ENCODE peak calls at places on chromosomes 7 and 10, in five cellular contexts. I is SJSA1; V is naive thymus-derived CD8-positive, alpha-beta T cell; Q is activated CD4-positive, alpha-beta T cell treated with anti-CD3 and anti-CD28 coated beads, Interleukin-2, amount 50 U/mL, for 1 hour; S is mesendoderm. L is an unnamed sample.

GRCh38 chr10:132700168-132701098 is 85.5 kb downstream of the NKX6-2 start:
- DNase-seq in I (no peak), V (no peak), Q (no peak), S (no peak), L (no peak)

GRCh38 chr7:42351313-42351935 is 114.4 kb upstream of the GLI3 start:
- DNase-seq in I (no peak), V (no peak), Q (no peak), S (no peak), L (no peak)

GRCh38 chr10:131200856-131201470 is 110.6 kb downstream of the TCERG1L start:
- DNase-seq in I (no peak), V (no peak), Q (no peak), S (no peak), L (no peak)

GRCh38 chr7:130216025-130216424 is 8.4 kb downstream of the SSMEM1 start:
- DNase-seq in I (no peak), V (no peak), Q (no peak), S (no peak), L (no peak)

GRCh38 chr7:100546129-100546867 is 7.3 kb downstream of the AGFG2 start:
- DNase-seq in I (no peak), V (no peak), Q (no peak), S (no peak), L (peak)

GRCh38 chr7:29565982-29566746 is 2.5 kb downstream of the PRR15 start:
- DNase-seq in I (no peak), V (no peak), Q (no peak), S (peak), L (no peak)

GRCh38 chr7:54728411-54728810 is 30.6 kb downstream of the SEC61G start:
- DNase-seq in I (no peak), V (no peak), Q (no peak), S (peak), L (no peak)

GRCh38 chr7:158110034-158110590 is 477.5 kb downstream of the PTPRN2 start:
- DNase-seq in I (no peak), V (no peak), Q (no peak), S (no peak), L (no peak)

GRCh38 chr7:772861-773621 is 46.0 kb upstream of the PRKAR1B start:
- DNase-seq in I (no peak), V (no peak), Q (no peak), S (no peak), L (no peak)

GRCh38 chr10:34916368-34916767 is 101.3 kb upstream of the PARD3 start:
- DNase-seq in I (peak), V (no peak), Q (no peak), S (no peak), L (no peak)

GRCh38 chr10:118798186-118798811 is 43.5 kb upstream of the CACUL1 start:
- DNase-seq in I (no peak), V (no peak), Q (no peak), S (no peak), L (no peak)

GRCh38 chr10:24418532-24418931 is 209.6 kb downstream of the KIAA1217 start:
- DNase-seq in I (no peak), V (no peak), Q (no peak), S (no peak), L (no peak)

GRCh38 chr7:102175423-102176170 is 111.1 kb upstream of the SH2B2 start:
- DNase-seq in I (no peak), V (no peak), Q (no peak), S (no peak), L (no peak)

GRCh38 chr10:124653811-124654651 is 90.1 kb downstream of the FAM53B start:
- DNase-seq in I (no peak), V (no peak), Q (no peak), S (no peak), L (no peak)

L was measured in activated gamma-delta T cell treated with Interleukin-2 at 50 U/mL for 16 hours.